ENCODE peak calls at places on chromosomes 4 and X, in six cellular contexts. O, E, I, P, G and V are unnamed samples.

GRCh38 chr4:71639380-71639779 is 144.5 kb downstream of the GC start:
- DNase-seq in G (no peak), P (no peak), O (no peak), E (no peak), I (no peak), V (no peak)

GRCh38 chrX:134933911-134934310 is 56.9 kb upstream of the SMIM10 start:
- DNase-seq in P (no peak), O (no peak), G (no peak), E (no peak), I (no peak), V (no peak)

GRCh38 chr4:174217273-174218126 is 66.0 kb downstream of the FBXO8 start:
- DNase-seq in E (peak), P (no peak), G (no peak), I (no peak), O (peak), V (peak)

GRCh38 chrX:31563792-31564191 is 492.0 kb upstream of the FTHL17 start:
- DNase-seq in G (no peak), I (no peak), E (no peak), O (no peak), P (no peak), V (no peak)

GRCh38 chr4:182643801-182644311 is 273.3 kb downstream of the DCTD start:
- DNase-seq in P (no peak), E (peak), O (no peak), I (no peak), G (peak), V (no peak)

GRCh38 chrX:103211012-103211715 is 3.7 kb upstream of the BEX4 start:
- DNase-seq in G (peak), E (peak), I (peak), O (no peak), P (peak), V (no peak)

GRCh38 chr4:4694296-4694772 is 152.5 kb upstream of the STX18 start:
- DNase-seq in O (peak), I (no peak), P (no peak), E (no peak), G (no peak), V (no peak)

GRCh38 chr4:34953145-34953799 is 1291.0 kb downstream of the ARAP2 start:
- DNase-seq in G (no peak), P (peak), E (no peak), I (no peak), O (no peak), V (peak)

GRCh38 chr4:152939655-152940054 is 3.5 kb downstream of the FHDC1 start:
- DNase-seq in P (no peak), O (no peak), G (no peak), I (no peak), E (no peak), V (no peak)

GRCh38 chr4:56424697-56425514 is 10.5 kb downstream of the PPAT start:
- DNase-seq in E (peak), G (no peak), P (no peak), O (no peak), I (no peak), V (no peak)

GRCh38 chr4:23023666-23024065 is 330.9 kb downstream of the GBA3 start:
- DNase-seq in E (no peak), O (no peak), G (no peak), I (no peak), P (no peak), V (no peak)

GRCh38 chrX:360496-361150 is 26.1 kb downstream of the PPP2R3B start:
- DNase-seq in O (peak), I (peak), P (no peak), E (no peak), G (peak), V (no peak)

GRCh38 chrX:142001934-142002333 is 98.2 kb downstream of the MAGEC1 start:
- DNase-seq in I (no peak), G (no peak), O (no peak), E (no peak), P (no peak), V (no peak)

GRCh38 chrX:154804957-154805695 is at the start of gene MPP1:
- DNase-seq in P (peak), G (peak), E (peak), O (peak), I (peak), V (no peak)

GRCh38 chr4:123591875-123592274 is 195.3 kb downstream of the SPRY1 start:
- DNase-seq in I (no peak), P (no peak), O (no peak), E (no peak), G (no peak), V (no peak)

DNA sequence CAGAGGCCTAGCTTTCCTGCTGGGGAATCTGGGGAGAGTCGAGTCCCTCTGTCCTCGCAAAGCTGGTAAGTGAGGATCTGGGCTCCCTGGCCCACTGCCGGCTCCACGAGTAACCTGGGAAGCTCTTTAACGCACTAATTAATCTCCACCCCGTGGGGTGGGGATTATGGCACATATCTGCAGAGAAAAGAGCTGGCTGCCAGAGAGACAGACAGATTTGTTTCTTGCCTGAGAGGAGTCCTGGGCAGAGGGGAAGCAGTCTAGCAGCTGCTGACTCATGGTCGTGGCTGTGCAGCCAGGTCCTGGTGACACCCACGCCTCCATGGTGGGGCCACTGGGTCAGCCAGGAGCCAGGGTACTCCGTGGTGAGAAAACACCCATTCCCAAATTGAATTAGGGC is 14.0 kb downstream of the SORCS2 start:
- DNase-seq in G (peak), E (peak), O (peak), P (no peak), I (no peak), V (no peak)
- H3K4me3 ChIP-seq in G (no peak), E (no peak), O (no peak), P (no peak), I (no peak), V (no peak)

DNA sequence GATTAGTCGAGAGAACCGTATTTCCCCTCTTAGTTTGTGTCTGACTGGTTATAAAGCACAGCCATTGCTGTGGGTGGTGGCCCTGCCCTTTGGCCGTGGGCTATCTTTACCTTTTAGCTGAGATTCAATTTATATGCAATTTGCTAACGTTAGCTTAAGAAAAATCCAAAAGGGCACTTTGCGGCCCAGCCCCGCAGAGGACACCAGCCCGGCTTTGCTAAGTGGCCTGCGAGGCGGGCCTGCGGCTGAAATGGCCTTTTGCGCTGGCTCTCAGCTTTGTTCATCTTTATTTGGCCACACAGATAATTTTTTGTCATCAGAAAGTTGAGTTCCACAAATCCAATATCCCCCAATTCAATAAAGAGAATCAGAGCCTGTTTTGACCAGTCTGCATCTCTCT is 48.3 kb downstream of the CPZ start:
- DNase-seq in I (no peak), G (no peak), O (no peak), P (no peak), E (no peak), V (no peak)
- H3K4me3 ChIP-seq in I (no peak), G (no peak), O (no peak), P (no peak), E (no peak), V (no peak)

DNA sequence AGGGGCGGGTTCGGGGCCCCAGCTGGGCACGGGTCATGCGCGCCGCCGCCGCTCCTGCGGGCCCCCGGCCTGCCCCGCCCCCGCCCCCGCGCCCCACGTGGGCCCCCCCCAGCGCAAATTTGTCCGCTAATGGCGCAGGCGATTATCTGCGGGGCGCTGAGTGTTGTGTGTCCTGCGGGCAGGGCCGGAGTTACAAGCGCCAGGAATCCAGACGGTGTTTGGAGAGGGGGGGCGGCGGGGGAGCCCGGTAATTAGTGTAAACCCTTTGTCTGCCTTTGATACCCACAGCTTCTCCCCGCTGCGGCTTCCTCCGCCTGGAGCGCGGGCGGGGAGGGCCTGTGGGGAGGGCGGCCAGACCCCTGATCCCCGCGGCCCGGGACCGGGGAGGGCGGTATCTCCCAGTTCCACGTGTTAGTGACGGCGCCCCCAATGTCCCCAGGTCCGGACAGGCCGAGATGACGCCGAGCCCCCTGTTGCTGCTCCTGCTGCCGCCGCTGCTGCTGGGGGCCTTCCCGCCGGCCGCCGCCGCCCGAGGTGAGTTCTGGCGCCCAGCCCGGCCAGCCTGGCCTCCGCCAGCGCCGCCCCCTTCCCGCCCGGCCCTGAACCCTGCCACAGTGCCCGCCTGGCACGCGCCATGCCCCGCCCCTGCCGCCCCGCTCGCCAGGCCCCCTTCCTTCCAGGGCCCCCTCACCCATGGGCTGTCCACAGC is 759 bp downstream of the FGFRL1 start:
- DNase-seq in P (no peak), O (no peak), E (no peak), I (peak), G (no peak), V (no peak)
- H3K4me3 ChIP-seq in P (peak), O (peak), E (peak), I (no peak), G (peak), V (peak)

GRCh38 chrX:129652565-129653169 is 2.1 kb downstream of the APLN start:
- DNase-seq in O (no peak), G (no peak), P (no peak), E (no peak), I (no peak), V (no peak)

GRCh38 chrX:129653985-129654651 is 638 bp downstream of the APLN start:
- DNase-seq in O (peak), P (no peak), I (no peak), E (no peak), G (peak), V (no peak)

GRCh38 chrX:129654652-129655546 is at the start of gene APLN:
- DNase-seq in P (no peak), I (no peak), G (peak), O (peak), E (peak), V (no peak)

GRCh38 chrX:129651756-129652564 is 2.8 kb downstream of the APLN start:
- DNase-seq in I (no peak), P (no peak), G (no peak), O (no peak), E (no peak), V (no peak)

GRCh38 chrX:129653181-129653984 is 1.4 kb downstream of the APLN start:
- DNase-seq in E (no peak), I (no peak), P (no peak), G (no peak), O (no peak), V (no peak)
- H3K4me3 ChIP-seq in E (peak), I (no peak), P (no peak), G (no peak), O (peak), V (peak)

GRCh38 chr4:2363951-2364653 is 54.3 kb downstream of the ZFYVE28 start:
- DNase-seq in I (no peak), O (peak), P (no peak), G (no peak), E (no peak), V (no peak)
- H3K4me3 ChIP-seq in I (peak), O (peak), P (no peak), G (peak), E (peak), V (peak)

DNA sequence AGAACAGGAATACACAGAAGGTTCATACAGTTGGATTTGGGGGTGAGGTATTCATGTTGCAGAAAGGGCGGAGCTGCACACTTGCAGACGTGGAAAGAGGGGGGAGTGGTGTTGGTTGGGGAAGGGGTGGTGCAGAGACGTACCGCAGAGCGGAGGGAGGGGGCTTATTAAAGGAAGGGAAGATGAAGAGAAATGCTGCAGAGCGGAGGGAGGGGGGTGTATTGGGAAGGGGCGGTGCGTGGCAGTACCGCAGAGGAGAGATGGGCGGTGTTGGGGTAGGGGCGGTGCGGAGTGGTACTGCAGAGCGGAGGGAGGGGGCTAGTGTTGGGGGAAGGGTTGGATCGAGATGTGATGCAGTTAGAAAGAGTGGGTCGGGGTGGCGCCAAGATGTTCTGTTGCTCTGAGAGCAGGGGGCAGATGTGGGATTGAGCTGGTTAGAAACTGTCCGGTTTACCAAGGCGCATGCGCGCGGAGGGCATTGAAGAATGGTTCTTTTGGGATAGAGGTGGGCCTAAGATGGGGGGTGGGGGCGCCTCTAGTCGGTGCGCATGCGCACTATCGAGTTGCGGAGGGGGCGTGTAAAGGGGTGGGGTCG is 900 bp downstream of the TRO start:
- DNase-seq in I (peak), G (peak), P (no peak), E (peak), O (peak), V (peak)
- H3K4me3 ChIP-seq in I (peak), G (peak), P (no peak), E (peak), O (peak), V (peak)